ENCODE peak calls at places on chromosome 21, in five cellular contexts. E, T, H, K and Z are unnamed samples.
A peak's percentile ranks its signal among the peaks of the same experiment; 100 is the strongest.

GRCh38 chr21:34517039-34517438 is 5.0 kb upstream of the KCNE1 start:
- DNase-seq in E (no peak), T (no peak), H (no peak), K (no peak), Z (no peak)

GRCh38 chr21:33642896-33643657 is 776 bp downstream of the ITSN1 start:
- DNase-seq in E (peak; percentile 36), T (peak; percentile 24), H (no peak), K (peak; percentile 7), Z (no peak)

GRCh38 chr21:35925497-35925896 is 134.8 kb downstream of the SETD4 start:
- DNase-seq in E (no peak), T (no peak), H (no peak), K (no peak), Z (peak; percentile 77)

GRCh38 chr21:36661511-36662309 is 37.2 kb upstream of the SIM2 start:
- DNase-seq in E (peak; percentile 33), T (no peak), H (peak; percentile 35), K (no peak), Z (peak; percentile 29)

GRCh38 chr21:37207441-37208009 is 59.6 kb downstream of the VPS26C start:
- DNase-seq in E (no peak), T (no peak), H (no peak), K (no peak), Z (no peak)

GRCh38 chr21:30233228-30233627 is 17.3 kb upstream of the CLDN8 start:
- DNase-seq in E (no peak), T (no peak), H (no peak), K (no peak), Z (no peak)

GRCh38 chr21:16082038-16082816 is 352.4 kb downstream of the USP25 start:
- DNase-seq in E (no peak), T (no peak), H (no peak), K (no peak), Z (peak; percentile 56)

GRCh38 chr21:33559813-33560212 is 17.0 kb downstream of the SON start:
- DNase-seq in E (no peak), T (no peak), H (no peak), K (no peak), Z (no peak)

GRCh38 chr21:34833465-34833864 is 164.7 kb downstream of the CLIC6 start:
- DNase-seq in E (no peak), T (no peak), H (no peak), K (no peak), Z (no peak)

GRCh38 chr21:36550761-36551160 is 70.8 kb upstream of the CLDN14 start:
- DNase-seq in E (no peak), T (no peak), H (no peak), K (no peak), Z (no peak)

GRCh38 chr21:35256468-35256988 is 207.4 kb upstream of the RUNX1 start:
- DNase-seq in E (peak; percentile 4), T (no peak), H (peak; percentile 100), K (no peak), Z (peak; percentile 99)

GRCh38 chr21:16455978-16456377 is 726.2 kb downstream of the USP25 start:
- DNase-seq in E (no peak), T (no peak), H (no peak), K (no peak), Z (peak; percentile 62)

GRCh38 chr21:29829514-29830255 is 110.1 kb downstream of the GRIK1 start:
- DNase-seq in E (no peak), T (no peak), H (no peak), K (no peak), Z (peak; percentile 25)

GRCh38 chr21:29365636-29366305 is 67.0 kb downstream of the BACH1 start:
- DNase-seq in E (no peak), T (no peak), H (no peak), K (no peak), Z (no peak)

GRCh38 chr21:30256100-30256499 is 26.6 kb downstream of the KRTAP24-1 start:
- DNase-seq in E (no peak), T (no peak), H (no peak), K (no peak), Z (no peak)

GRCh38 chr21:46040707-46041106 is 57.2 kb upstream of the COL6A2 start:
- DNase-seq in E (no peak), T (no peak), H (no peak), K (no peak), Z (no peak)

GRCh38 chr21:46649356-46649755 is 13.9 kb downstream of the PRMT2 start:
- DNase-seq in E (no peak), T (no peak), H (no peak), K (no peak), Z (no peak)

GRCh38 chr21:35475768-35476167 is 426.7 kb upstream of the RUNX1 start:
- DNase-seq in E (no peak), T (no peak), H (peak; percentile 65), K (no peak), Z (peak; percentile 44)

GRCh38 chr21:15061284-15061683 is 3.5 kb downstream of the NRIP1 start:
- DNase-seq in E (no peak), T (no peak), H (no peak), K (no peak), Z (no peak)

DNA sequence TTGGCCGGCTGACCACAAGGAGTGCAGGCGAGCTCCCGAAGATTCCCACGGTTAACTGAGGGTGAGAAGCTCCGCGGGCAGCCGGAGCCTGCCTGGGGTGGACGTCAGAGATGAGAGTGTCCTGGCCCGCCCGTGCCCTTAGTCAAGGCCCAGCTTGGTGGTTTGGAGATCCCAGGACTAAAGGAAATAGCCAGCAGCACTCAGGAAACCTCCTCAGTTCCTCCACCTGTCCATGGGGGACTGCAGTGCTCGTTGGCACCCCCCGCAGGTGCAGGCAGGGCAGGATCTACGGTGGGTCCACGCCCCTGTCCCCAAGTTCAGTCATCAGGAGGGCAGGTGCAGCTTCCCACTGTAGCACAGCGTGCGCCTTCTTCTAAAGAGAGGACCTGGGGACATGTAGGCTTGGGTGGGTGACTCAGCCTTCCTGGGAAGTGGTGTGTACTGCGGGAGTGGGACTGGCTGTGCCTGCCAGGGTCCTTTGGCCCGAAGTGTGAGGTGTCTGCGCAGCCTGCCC is 32.5 kb downstream of the SLX9 start:
- DNase-seq in E (no peak), T (no peak), H (no peak), K (no peak), Z (no peak)
- TF ChIP-seq CTCF in E (no peak), T (no peak), H (no peak), K (no peak), Z (no peak)

DNA sequence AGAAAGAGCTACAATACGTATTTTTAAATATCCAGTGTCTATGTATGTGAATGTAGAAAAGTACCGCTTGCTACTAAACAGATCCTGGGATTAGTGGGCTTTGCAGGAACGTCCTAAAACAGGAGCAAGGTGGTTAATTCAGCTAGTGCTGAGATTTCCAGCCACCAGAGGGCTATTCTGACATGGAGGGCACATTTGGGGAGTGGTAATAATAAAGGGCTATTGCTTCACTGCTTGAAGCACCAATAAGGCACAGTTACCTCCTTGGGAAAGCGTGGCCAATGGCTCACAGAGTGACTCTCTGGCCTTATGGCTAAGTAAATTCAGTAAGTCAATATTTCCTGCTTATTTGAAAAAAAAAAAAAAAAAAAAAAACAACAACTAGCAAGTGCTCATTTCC is 152.4 kb downstream of the GABPA start:
- DNase-seq in E (no peak), T (no peak), H (no peak), K (no peak), Z (no peak)
- TF ChIP-seq CTCF in E (peak; percentile 49), T (peak; percentile 32), H (peak; percentile 54), K (no peak), Z (peak; percentile 33)

GRCh38 chr21:43317959-43318358 is 109.0 kb downstream of the SIK1 start:
- DNase-seq in E (no peak), T (no peak), H (no peak), K (no peak), Z (no peak)
- TF ChIP-seq CTCF in E (no peak), T (no peak), H (peak; percentile 13), K (no peak), Z (no peak)

GRCh38 chr21:31731112-31731801 is 661 bp downstream of the SCAF4 start:
- DNase-seq in E (peak; percentile 48), T (peak; percentile 41), H (no peak), K (peak; percentile 43), Z (no peak)
- TF ChIP-seq CTCF in E (peak; percentile 41), T (peak; percentile 49), H (no peak), K (no peak), Z (peak; percentile 9)

GRCh38 chr21:26845066-26845749 is at the start of gene ADAMTS1:
- DNase-seq in E (peak; percentile 94), T (peak; percentile 80), H (peak; percentile 75), K (no peak), Z (peak; percentile 86)
- TF ChIP-seq CTCF in E (peak; percentile 1), T (peak; percentile 50), H (peak; percentile 28), K (no peak), Z (peak; percentile 10)

DNA sequence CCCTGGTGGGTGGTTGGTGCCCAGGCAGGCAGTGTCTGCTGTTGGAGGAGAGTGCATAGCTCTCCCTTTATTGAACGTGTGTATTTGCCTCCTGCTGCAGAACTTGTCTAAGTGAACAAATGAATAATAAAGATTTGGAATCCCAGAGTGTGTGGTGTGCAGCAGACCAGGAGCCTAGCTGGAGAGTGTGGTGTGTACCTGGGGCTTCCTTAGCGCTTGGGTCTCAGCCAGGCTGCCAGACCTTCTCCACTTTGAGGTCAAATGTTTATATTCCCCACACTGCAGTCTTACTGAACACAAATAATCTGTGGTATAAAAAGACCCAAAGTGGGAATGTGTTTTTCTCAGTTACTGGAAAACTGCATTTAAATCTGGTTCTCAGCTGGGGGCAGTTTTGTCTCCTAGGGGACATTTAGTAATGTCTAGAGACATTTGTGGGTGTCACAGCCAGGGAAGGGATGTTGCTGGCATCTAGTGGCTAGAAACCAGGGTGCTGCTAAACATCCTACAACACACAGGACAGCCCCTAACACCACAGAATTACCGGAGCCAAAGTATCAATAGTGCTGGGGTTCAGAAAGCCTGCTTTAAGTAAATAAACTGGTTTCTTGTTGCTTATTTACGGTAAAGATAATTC is 23.6 kb downstream of the SLC37A1 start:
- DNase-seq in E (no peak), T (no peak), H (no peak), K (no peak), Z (no peak)
- TF ChIP-seq CTCF in E (peak; percentile 34), T (peak; percentile 25), H (peak; percentile 60), K (no peak), Z (peak; percentile 56)

GRCh38 chr21:38267991-38268858 is 11.4 kb downstream of the KCNJ15 start:
- DNase-seq in E (no peak), T (no peak), H (no peak), K (no peak), Z (no peak)
- TF ChIP-seq CTCF in E (no peak), T (no peak), H (no peak), K (no peak), Z (no peak)

DNA sequence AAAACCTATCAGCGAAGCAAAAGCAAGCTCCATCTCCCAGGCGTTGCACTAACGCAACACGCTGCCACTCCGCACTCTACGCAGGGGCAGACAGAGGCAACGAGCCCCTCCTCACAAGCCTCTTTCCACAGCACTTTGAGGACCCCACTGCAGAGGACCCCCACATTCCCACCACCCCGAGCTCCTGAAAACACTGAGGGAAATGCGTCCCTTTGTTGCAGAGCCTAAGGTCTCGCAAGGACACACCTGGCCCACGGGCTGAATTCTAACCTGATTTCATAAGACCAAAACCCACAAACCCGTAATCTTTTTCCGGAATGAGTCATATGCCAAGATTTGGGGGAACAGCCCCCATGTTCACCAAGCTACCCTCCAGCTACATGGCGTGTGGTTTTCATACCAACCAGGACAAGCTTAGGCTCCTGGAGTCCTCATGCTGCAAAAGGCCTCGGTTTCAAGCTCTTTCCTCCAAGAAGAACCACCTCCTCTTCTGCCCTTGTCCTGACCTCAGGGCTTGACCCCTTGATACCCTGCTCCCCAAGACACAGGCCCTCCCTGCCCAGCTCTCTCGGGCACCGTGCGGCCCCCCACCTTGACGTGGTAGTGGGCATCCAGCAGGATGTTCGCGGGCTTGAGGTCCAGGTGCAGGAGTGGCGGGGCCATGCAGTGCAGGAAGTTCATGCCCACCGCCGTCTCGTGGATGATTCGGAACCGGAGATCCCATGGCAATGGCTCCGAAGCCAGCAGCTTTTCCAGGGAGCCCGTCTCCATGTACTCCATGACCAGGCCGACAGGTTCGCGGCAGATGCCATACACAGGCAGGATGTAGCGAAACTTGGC is 10.7 kb downstream of the RIPK4 start:
- DNase-seq in E (no peak), T (no peak), H (no peak), K (no peak), Z (no peak)
- TF ChIP-seq CTCF in E (no peak), T (no peak), H (no peak), K (no peak), Z (no peak)